ENCODE peak calls at places on chromosomes 2 and 18, in eight cellular contexts. I is H1, A is hepatocyte, K is kidney, N is fibroblast of pulmonary artery, F is dorsolateral prefrontal cortex, E is mammary epithelial cell, S is psoas muscle. U is an unnamed sample.

GRCh38 chr18:21444465-21445023 is 156.0 kb downstream of the ESCO1 start:
- DNase-seq in E (peak; percentile 48), K (no peak), N (peak; percentile 78), I (no peak), F (no peak), A (peak; percentile 73), S (no peak), U (no peak)

GRCh38 chr2:238239552-238239871 is 326 bp downstream of the HES6 start:
- DNase-seq in N (no peak), A (peak; percentile 59), F (no peak), K (no peak), I (no peak), E (no peak), S (no peak), U (no peak)

GRCh38 chr2:11938196-11938595 is 191.8 kb downstream of the LPIN1 start:
- DNase-seq in F (no peak), I (no peak), S (no peak), E (peak; percentile 91), N (peak; percentile 91), A (no peak), K (no peak), U (no peak)

GRCh38 chr2:159035790-159036411 is 67.5 kb downstream of the TANC1 start:
- DNase-seq in F (no peak), I (peak; percentile 58), K (no peak), S (no peak), N (peak; percentile 59), E (peak; percentile 86), A (peak; percentile 83), U (no peak)

GRCh38 chr2:143263045-143263625 is 133.9 kb downstream of the ARHGAP15 start:
- DNase-seq in E (no peak), F (no peak), I (no peak), N (no peak), A (no peak), K (no peak), S (no peak), U (no peak)

GRCh38 chr2:149365826-149366583 is 35.6 kb downstream of the LYPD6 start:
- DNase-seq in I (no peak), E (peak; percentile 44), A (peak; percentile 13), S (no peak), K (no peak), F (no peak), N (no peak), U (peak; percentile 73)

GRCh38 chr18:44733754-44734465 is 53.2 kb downstream of the SETBP1 start:
- DNase-seq in S (no peak), N (no peak), I (no peak), A (no peak), E (peak; percentile 14), F (no peak), K (no peak), U (no peak)

GRCh38 chr2:176146101-176146500 is 5.2 kb upstream of the HOXD4 start:
- DNase-seq in S (no peak), E (no peak), I (no peak), N (no peak), K (no peak), A (no peak), F (no peak), U (no peak)

GRCh38 chr2:66463206-66463605 is 28.3 kb downstream of the MEIS1 start:
- DNase-seq in S (no peak), F (no peak), E (no peak), N (no peak), K (no peak), A (no peak), I (no peak), U (no peak)

GRCh38 chr2:222751821-222752719 is 80.6 kb downstream of the MOGAT1 start:
- DNase-seq in I (no peak), N (no peak), E (no peak), A (no peak), S (no peak), K (no peak), F (no peak), U (no peak)

GRCh38 chr2:222239091-222239490 is 59.7 kb downstream of the PAX3 start:
- DNase-seq in A (no peak), F (no peak), S (no peak), I (no peak), E (no peak), N (no peak), K (no peak), U (no peak)

GRCh38 chr2:26072925-26073768 is 39.3 kb downstream of the RAB10 start:
- DNase-seq in S (no peak), K (no peak), E (no peak), F (no peak), A (no peak), N (peak; percentile 65), I (no peak), U (no peak)

GRCh38 chr2:165348441-165348840 is 109.2 kb downstream of the SCN2A start:
- DNase-seq in E (no peak), K (no peak), F (no peak), N (no peak), I (no peak), S (no peak), A (no peak), U (no peak)

GRCh38 chr2:8575011-8575750 is 106.7 kb upstream of the ID2 start:
- DNase-seq in E (no peak), N (no peak), A (no peak), I (no peak), K (no peak), S (no peak), F (peak; percentile 73), U (peak; percentile 45)

GRCh38 chr2:43005211-43005974 is 213.0 kb upstream of the HAAO start:
- DNase-seq in S (no peak), F (peak; percentile 82), K (peak; percentile 90), N (no peak), E (no peak), A (peak; percentile 79), I (no peak), U (peak; percentile 67)

GRCh38 chr2:45833968-45834344 is 182.5 kb downstream of the PRKCE start:
- DNase-seq in S (no peak), F (no peak), A (no peak), N (no peak), E (no peak), I (no peak), K (no peak), U (no peak)

GRCh38 chr2:234293973-234294372 is 202.9 kb downstream of the ARL4C start:
- DNase-seq in N (no peak), I (no peak), K (no peak), E (peak; percentile 51), F (no peak), S (no peak), A (no peak), U (no peak)

GRCh38 chr2:174125151-174125550 is 123.2 kb downstream of the OLA1 start:
- DNase-seq in F (no peak), S (no peak), E (no peak), A (no peak), I (no peak), K (no peak), N (no peak), U (no peak)

GRCh38 chr2:174121612-174122011 is 126.7 kb downstream of the OLA1 start:
- DNase-seq in N (no peak), S (no peak), A (no peak), I (no peak), K (no peak), E (peak; percentile 65), F (no peak), U (no peak)

GRCh38 chr2:174121178-174121577 is 127.2 kb downstream of the OLA1 start:
- DNase-seq in K (no peak), E (peak; percentile 7), S (no peak), I (no peak), F (no peak), N (no peak), A (no peak), U (no peak)

GRCh38 chr2:174122185-174122584 is 126.1 kb downstream of the OLA1 start:
- DNase-seq in S (no peak), N (no peak), F (no peak), K (no peak), E (no peak), I (no peak), A (no peak), U (no peak)

GRCh38 chr2:174124171-174124570 is 124.2 kb downstream of the OLA1 start:
- DNase-seq in N (no peak), E (no peak), K (no peak), I (no peak), S (no peak), A (no peak), F (no peak), U (no peak)
- H3K4me3 ChIP-seq in N (no peak overlapping the region), E (no peak overlapping the region), K (no peak overlapping the region), I (no peak overlapping the region), S (no peak overlapping the region), A (no peak overlapping the region), F (no peak overlapping the region), U (no peak overlapping the region)

GRCh38 chr2:213148572-213149331 is 2.7 kb downstream of the IKZF2 start:
- DNase-seq in N (no peak), A (no peak), I (no peak), K (no peak), S (no peak), E (no peak), F (no peak), U (no peak)
- H3K4me3 ChIP-seq in N (peak overlapping the region; percentile 63), A (no peak overlapping the region), I (no peak overlapping the region), K (peak overlapping the region; percentile 96), S (peak overlapping the region; percentile 89), E (peak overlapping the region; percentile 83), F (peak overlapping the region; percentile 73), U (no peak overlapping the region)

GRCh38 chr2:216635701-216636541 is 2.7 kb downstream of the IGFBP2 start:
- DNase-seq in F (no peak), K (peak; percentile 84), N (no peak), A (no peak), I (no peak), S (no peak), E (peak; percentile 24), U (no peak)

GRCh38 chr2:216635171-216635570 is 2.0 kb downstream of the IGFBP2 start:
- DNase-seq in E (no peak), K (no peak), A (no peak), I (no peak), F (no peak), S (no peak), N (no peak), U (no peak)

GRCh38 chr2:216634317-216635148 is 1.3 kb downstream of the IGFBP2 start:
- DNase-seq in K (no peak), E (no peak), I (no peak), A (no peak), S (no peak), N (no peak), F (no peak), U (no peak)

GRCh38 chr2:216636570-216637450 is 3.6 kb downstream of the IGFBP2 start:
- DNase-seq in A (peak; percentile 86), S (no peak), I (no peak), N (no peak), K (peak; percentile 77), E (peak; percentile 88), F (peak; percentile 58), U (peak; percentile 65)

DNA sequence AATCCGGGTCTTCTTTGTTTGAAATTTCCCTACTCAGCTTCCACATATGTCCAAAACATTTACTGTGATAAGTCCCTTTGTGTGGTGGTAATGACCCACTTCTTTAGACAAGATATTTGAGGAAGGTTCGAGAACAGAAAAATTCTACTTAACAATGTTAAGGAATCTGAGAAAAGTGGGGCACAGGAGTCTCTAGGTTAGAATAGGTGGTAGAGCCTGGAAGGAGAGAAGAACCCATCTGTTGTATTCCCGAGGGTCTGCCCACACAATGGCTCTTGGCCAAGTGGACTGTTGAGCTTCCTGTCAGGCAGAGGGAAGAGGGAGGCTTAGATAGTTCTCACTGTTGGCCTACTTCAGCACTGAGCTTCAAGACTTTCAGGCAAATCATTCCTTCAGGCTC is 4.3 kb downstream of the IGFBP2 start:
- DNase-seq in I (no peak), A (no peak), N (no peak), E (no peak), F (no peak), K (no peak), S (no peak), U (no peak)
- H3K4me3 ChIP-seq in I (no peak overlapping the region), A (no peak overlapping the region), N (no peak overlapping the region), E (peak overlapping the region; percentile 3), F (no peak overlapping the region), K (no peak overlapping the region), S (no peak overlapping the region), U (no peak overlapping the region)

GRCh38 chr2:105731511-105731910 is 13.2 kb upstream of the NCK2 start:
- DNase-seq in S (no peak), I (no peak), F (no peak), K (no peak), E (no peak), N (peak; percentile 45), A (no peak), U (no peak)
- H3K4me3 ChIP-seq in S (no peak overlapping the region), I (no peak overlapping the region), F (no peak overlapping the region), K (no peak overlapping the region), E (no peak overlapping the region), N (no peak overlapping the region), A (no peak overlapping the region), U (no peak overlapping the region)